ENCODE peak calls at places on chromosomes 4 and X, in four cellular contexts. One of them, this sample, is unnamed.

GRCh38 chr4:117495802-117496201 is 410.4 kb upstream of the TRAM1L1 start:
- DNase-seq in H1: no peak
- DNase-seq in K562: no peak
- DNase-seq in SK-N-SH: no peak
- DNase-seq in this sample: no peak

GRCh38 chr4:39718366-39719323 is 20.7 kb downstream of the UBE2K start:
- DNase-seq in H1: no peak
- DNase-seq in K562: no peak
- DNase-seq in SK-N-SH: no peak
- DNase-seq in this sample: no peak

GRCh38 chr4:138310991-138311390 is 68.8 kb upstream of the SLC7A11 start:
- DNase-seq in H1: no peak
- DNase-seq in K562: no peak
- DNase-seq in SK-N-SH: no peak
- DNase-seq in this sample: no peak

GRCh38 chr4:174086829-174087799 is 196.4 kb downstream of the FBXO8 start:
- DNase-seq in H1: no peak
- DNase-seq in K562: no peak
- DNase-seq in SK-N-SH: no peak
- DNase-seq in this sample: no peak

GRCh38 chr4:78768447-78769177 is 7.5 kb upstream of the BMP2K start:
- DNase-seq in H1: no peak
- DNase-seq in K562: no peak
- DNase-seq in SK-N-SH: no peak
- DNase-seq in this sample: no peak

GRCh38 chrX:130172127-130172834 is 519 bp downstream of the RAB33A start:
- DNase-seq in H1: no peak
- DNase-seq in K562: no peak
- DNase-seq in SK-N-SH: peak
- DNase-seq in this sample: peak

GRCh38 chr4:94757192-94758140 is at the start of gene BMPR1B:
- DNase-seq in H1: no peak
- DNase-seq in K562: no peak
- DNase-seq in SK-N-SH: peak
- DNase-seq in this sample: peak

GRCh38 chr4:38759077-38759789 is 23.6 kb downstream of the TLR10 start:
- DNase-seq in H1: peak
- DNase-seq in K562: peak
- DNase-seq in SK-N-SH: peak
- DNase-seq in this sample: peak

DNA sequence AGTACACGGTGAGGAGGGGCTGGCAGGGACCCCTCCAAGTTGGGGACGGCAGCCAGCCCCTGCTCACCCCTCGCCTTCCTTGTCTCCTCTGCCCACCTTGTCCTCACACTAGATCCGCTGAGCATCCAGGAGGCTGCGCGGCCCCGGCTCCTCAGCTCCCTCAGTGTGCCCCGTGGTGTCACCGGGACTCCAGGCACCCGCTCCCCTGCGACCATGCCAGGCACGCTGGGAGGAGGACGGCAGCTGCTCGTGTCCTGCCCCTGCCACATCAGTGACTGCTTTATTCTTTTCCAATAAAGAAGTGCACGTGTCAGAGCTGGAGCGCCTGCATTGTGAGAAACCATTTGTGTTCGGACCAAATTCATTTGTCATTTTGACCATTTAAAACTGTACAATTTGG is 6.4 kb downstream of the FAM50A start:
- DNase-seq in H1: no peak
- DNase-seq in K562: no peak
- DNase-seq in SK-N-SH: no peak
- DNase-seq in this sample: no peak
- TF ChIP-seq CTCF in H1: no peak
- TF ChIP-seq CTCF in K562: no peak
- TF ChIP-seq CTCF in SK-N-SH: no peak
- TF ChIP-seq CTCF in this sample: no peak

DNA sequence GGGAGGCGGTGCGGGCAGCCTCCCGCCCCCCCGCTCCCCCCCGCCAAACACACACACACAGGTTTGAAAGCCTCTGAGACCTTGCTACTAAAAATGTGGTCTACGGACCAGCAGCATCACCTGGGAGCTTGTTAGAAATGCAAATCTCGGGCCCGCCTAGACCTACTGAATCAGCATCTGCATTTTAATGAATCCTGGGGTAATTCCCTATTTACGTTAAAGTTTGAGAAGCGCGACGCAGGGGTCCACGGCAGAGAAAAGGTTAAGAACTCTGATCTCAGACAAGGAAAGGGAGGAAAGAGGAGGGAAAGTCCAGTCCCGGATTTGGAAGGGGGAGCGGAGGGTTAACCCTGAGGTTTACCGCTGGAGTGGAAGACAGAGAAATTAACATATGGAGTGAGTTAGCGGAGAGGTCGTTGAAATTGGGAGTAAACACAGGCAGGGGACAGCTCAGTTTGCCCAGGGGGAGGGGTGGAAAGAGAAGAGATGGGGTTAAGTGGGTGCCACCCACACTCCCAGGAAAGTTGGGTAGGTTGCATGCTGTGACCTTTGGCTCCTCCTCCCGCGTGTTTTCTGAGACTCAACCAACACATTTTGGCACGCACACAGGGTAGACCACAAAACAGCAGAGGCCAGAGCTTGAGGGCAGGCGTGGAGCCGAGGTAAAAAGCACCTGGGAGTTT is 483.6 kb downstream of the BCOR start:
- DNase-seq in H1: peak
- DNase-seq in K562: no peak
- DNase-seq in SK-N-SH: peak
- DNase-seq in this sample: peak
- TF ChIP-seq TEAD4 in H1: no peak
- TF ChIP-seq TEAD4 in K562: no peak
- TF ChIP-seq TEAD4 in SK-N-SH: no peak
- TF ChIP-seq TEAD4 in this sample: no peak

GRCh38 chrX:76126851-76127250 is 46.0 kb upstream of the PBDC1 start:
- DNase-seq in H1: no peak
- DNase-seq in K562: no peak
- DNase-seq in SK-N-SH: no peak
- DNase-seq in this sample: no peak

DNA sequence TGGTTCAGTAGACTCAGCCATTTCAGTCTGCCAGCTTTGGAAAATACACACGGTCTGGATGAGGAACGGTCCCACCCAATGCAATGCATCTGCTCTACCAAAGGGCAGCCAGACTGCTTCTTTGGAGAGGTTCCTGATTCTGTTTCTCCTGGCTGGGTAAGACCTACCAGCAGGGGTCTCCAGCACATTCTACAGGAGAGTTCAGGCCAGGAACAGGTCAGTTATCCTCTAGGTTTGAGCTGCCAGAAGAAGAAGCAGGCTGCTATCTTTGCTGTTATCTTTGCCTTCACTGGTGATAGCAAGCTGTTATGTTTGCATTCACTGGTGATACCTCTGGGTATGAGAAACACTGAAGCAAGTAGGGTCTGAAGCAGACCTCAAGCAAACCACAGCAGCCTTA is 45.5 kb upstream of the PBDC1 start:
- DNase-seq in H1: no peak
- DNase-seq in K562: no peak
- DNase-seq in SK-N-SH: no peak
- DNase-seq in this sample: no peak
- TF ChIP-seq CTCF in H1: no peak
- TF ChIP-seq CTCF in K562: no peak
- TF ChIP-seq CTCF in SK-N-SH: peak
- TF ChIP-seq CTCF in this sample: no peak

DNA sequence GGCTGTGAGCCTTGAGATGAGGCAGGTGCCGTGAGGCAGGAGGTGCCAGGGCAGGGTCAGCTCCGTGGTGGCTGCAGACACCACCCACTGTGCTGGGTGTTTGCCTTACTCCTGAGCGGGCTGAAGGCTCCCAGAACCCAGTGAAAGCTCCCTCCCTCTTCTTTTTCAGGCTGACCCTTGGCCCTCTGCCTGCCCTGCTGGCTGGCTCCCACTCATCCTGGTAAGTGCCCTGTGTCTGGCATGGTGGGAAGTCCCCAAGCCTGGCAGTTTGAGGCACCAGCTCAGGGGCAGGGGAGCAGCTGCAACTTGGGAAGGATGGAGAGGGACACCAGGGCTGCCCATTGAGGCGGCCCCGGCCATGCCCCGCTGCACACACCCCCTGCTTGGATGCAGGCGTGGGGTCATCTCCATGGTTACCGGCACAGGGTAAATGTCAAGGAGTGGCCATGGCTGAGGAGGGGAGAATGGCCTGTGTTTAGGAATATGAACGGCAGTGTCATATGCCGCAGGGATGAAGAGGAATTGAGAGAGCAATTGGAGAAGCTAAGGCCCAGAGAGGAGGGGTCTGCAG is 16.8 kb downstream of the SH3BP2 start:
- DNase-seq in H1: no peak
- DNase-seq in K562: no peak
- DNase-seq in SK-N-SH: no peak
- DNase-seq in this sample: no peak
- TF ChIP-seq TEAD4 in H1: no peak
- TF ChIP-seq TEAD4 in K562: no peak
- TF ChIP-seq TEAD4 in SK-N-SH: no peak
- TF ChIP-seq TEAD4 in this sample: no peak

DNA sequence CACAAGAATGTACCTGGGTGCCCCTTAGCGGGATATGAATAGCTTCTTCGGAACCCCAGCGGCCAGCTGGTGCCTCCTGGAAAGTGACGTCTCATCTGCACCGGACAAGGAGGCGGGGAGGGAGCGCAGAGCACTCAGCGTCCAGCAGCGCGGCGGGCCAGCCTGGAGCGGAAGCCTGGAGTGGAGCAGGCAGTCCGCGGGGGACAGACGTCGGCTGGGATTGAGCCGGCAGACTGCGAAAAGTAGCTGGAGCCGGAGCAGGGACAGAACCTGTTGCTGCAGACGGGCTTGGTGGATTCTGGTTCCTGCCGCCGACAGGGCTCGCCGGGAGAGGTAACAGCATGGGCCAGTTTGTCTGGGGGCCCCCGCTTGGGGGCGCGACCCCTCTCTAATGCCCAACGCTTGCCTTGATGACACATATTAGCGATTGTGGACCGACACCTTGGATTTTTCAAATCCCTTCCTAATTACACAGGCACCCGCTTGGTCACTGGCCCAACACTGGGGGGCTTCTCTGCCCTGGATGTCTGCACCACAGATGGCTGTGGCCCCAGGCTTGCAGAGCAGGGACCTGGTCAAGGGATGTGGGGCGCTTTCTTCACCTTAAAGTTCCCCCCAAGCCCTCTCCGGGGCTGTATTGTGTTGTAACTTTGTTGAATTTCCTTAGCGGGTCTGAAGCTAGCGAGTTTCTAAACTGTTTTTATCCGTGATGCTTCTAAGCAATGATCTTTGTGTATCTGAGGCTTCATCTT is at the start of gene NPFFR2:
- DNase-seq in H1: peak
- DNase-seq in K562: peak
- DNase-seq in SK-N-SH: peak
- DNase-seq in this sample: peak
- TF ChIP-seq CTCF in H1: no peak
- TF ChIP-seq CTCF in K562: no peak
- TF ChIP-seq CTCF in SK-N-SH: no peak
- TF ChIP-seq CTCF in this sample: no peak